ENCODE peak calls at places on chromosome 12, in seven cellular contexts. T, Q, C, X, R, D and I are unnamed samples.

GRCh38 chr12:54161481-54162437 is 27.0 kb downstream of the SMUG1 start:
- DNase-seq in T (no peak), Q (no peak), C (no peak), X (no peak), R (no peak), D (no peak), I (no peak)

GRCh38 chr12:24795699-24796385 is 153.1 kb downstream of the BCAT1 start:
- DNase-seq in T (peak), Q (peak), C (no peak), X (no peak), R (no peak), D (no peak), I (no peak)

GRCh38 chr12:20150835-20151234 is 217.5 kb upstream of the PDE3A start:
- DNase-seq in T (no peak), Q (no peak), C (no peak), X (no peak), R (no peak), D (no peak), I (no peak)

GRCh38 chr12:4274960-4275868 is 1.7 kb downstream of the CCND2 start:
- DNase-seq in T (no peak), Q (peak), C (no peak), X (no peak), R (no peak), D (no peak), I (no peak)

GRCh38 chr12:61920230-61920629 is 340.0 kb upstream of the USP15 start:
- DNase-seq in T (no peak), Q (no peak), C (no peak), X (no peak), R (no peak), D (no peak), I (no peak)

GRCh38 chr12:79275631-79276030 is 411.1 kb downstream of the SYT1 start:
- DNase-seq in T (no peak), Q (no peak), C (no peak), X (no peak), R (no peak), D (no peak), I (no peak)

GRCh38 chr12:110689002-110689600 is at the start of gene HVCN1:
- DNase-seq in T (no peak), Q (peak), C (peak), X (peak), R (peak), D (no peak), I (no peak)

GRCh38 chr12:129750426-129750825 is 153.4 kb downstream of the TMEM132D start:
- DNase-seq in T (no peak), Q (no peak), C (no peak), X (no peak), R (no peak), D (no peak), I (no peak)

GRCh38 chr12:6613776-6614512 is 6.8 kb upstream of the CHD4 start:
- DNase-seq in T (peak), Q (peak), C (peak), X (no peak), R (no peak), D (no peak), I (peak)

GRCh38 chr12:77575376-77575775 is 255.3 kb upstream of the NAV3 start:
- DNase-seq in T (no peak), Q (no peak), C (no peak), X (no peak), R (no peak), D (no peak), I (no peak)